ENCODE peak calls at places on chromosome 22, in four cellular contexts. One of them, this sample, is unnamed.

GRCh38 chr22:32839776-32840571 is 38.5 kb downstream of the TIMP3 start:
- DNase-seq in heart left ventricle: peak
- DNase-seq in IMR-90: peak
- DNase-seq in OCI-LY7: no peak
- DNase-seq in this sample: no peak

GRCh38 chr22:33014621-33015020 is 43.6 kb downstream of the SYN3 start:
- DNase-seq in IMR-90: no peak
- DNase-seq in OCI-LY7: no peak
- DNase-seq in heart left ventricle: no peak
- DNase-seq in this sample: no peak

GRCh38 chr22:45997077-45997774 is 20.3 kb upstream of the WNT7B start:
- DNase-seq in heart left ventricle: peak
- DNase-seq in OCI-LY7: peak
- DNase-seq in IMR-90: peak
- DNase-seq in this sample: no peak

GRCh38 chr22:48622891-48623545 is 1204.7 kb downstream of the BRD1 start:
- DNase-seq in OCI-LY7: no peak
- DNase-seq in IMR-90: no peak
- DNase-seq in heart left ventricle: no peak
- DNase-seq in this sample: no peak

GRCh38 chr22:50276143-50276542 is 6.0 kb upstream of the MAPK11 start:
- DNase-seq in OCI-LY7: peak
- DNase-seq in heart left ventricle: peak
- DNase-seq in IMR-90: peak
- DNase-seq in this sample: peak

GRCh38 chr22:33996824-33997223 is 76.5 kb upstream of the LARGE1 start:
- DNase-seq in heart left ventricle: no peak
- DNase-seq in OCI-LY7: no peak
- DNase-seq in IMR-90: no peak
- DNase-seq in this sample: no peak

GRCh38 chr22:49137216-49137840 is 690.3 kb downstream of the BRD1 start:
- DNase-seq in OCI-LY7: no peak
- DNase-seq in heart left ventricle: no peak
- DNase-seq in IMR-90: no peak
- DNase-seq in this sample: peak

GRCh38 chr22:35645646-35646045 is 2.6 kb upstream of the APOL6 start:
- DNase-seq in heart left ventricle: no peak
- DNase-seq in IMR-90: no peak
- DNase-seq in OCI-LY7: no peak
- DNase-seq in this sample: no peak

GRCh38 chr22:48785792-48786678 is 1041.6 kb downstream of the BRD1 start:
- DNase-seq in OCI-LY7: no peak
- DNase-seq in IMR-90: no peak
- DNase-seq in heart left ventricle: no peak
- DNase-seq in this sample: no peak

GRCh38 chr22:31952094-31952401 is 7.7 kb downstream of the YWHAH start:
- DNase-seq in OCI-LY7: no peak
- DNase-seq in IMR-90: no peak
- DNase-seq in heart left ventricle: no peak
- DNase-seq in this sample: no peak

GRCh38 chr22:24944224-24944937 is 2.1 kb downstream of the LHFPL7 start:
- DNase-seq in OCI-LY7: no peak
- DNase-seq in IMR-90: no peak
- DNase-seq in heart left ventricle: no peak
- DNase-seq in this sample: no peak

GRCh38 chr22:46250783-46251125 is 661 bp upstream of the CDPF1 start:
- DNase-seq in heart left ventricle: no peak
- DNase-seq in OCI-LY7: peak
- DNase-seq in IMR-90: no peak
- DNase-seq in this sample: no peak

GRCh38 chr22:24968066-24968561 is 15.6 kb downstream of the KIAA1671 start:
- DNase-seq in OCI-LY7: no peak
- DNase-seq in IMR-90: no peak
- DNase-seq in heart left ventricle: peak
- DNase-seq in this sample: no peak

GRCh38 chr22:30381250-30381649 is 6.0 kb downstream of the RNF215 start:
- DNase-seq in heart left ventricle: no peak
- DNase-seq in IMR-90: no peak
- DNase-seq in OCI-LY7: no peak
- DNase-seq in this sample: no peak

GRCh38 chr22:27727673-27728451 is 73.7 kb downstream of the MN1 start:
- DNase-seq in OCI-LY7: no peak
- DNase-seq in heart left ventricle: no peak
- DNase-seq in IMR-90: no peak
- DNase-seq in this sample: no peak
- TF ChIP-seq CTCF in OCI-LY7: no peak
- TF ChIP-seq CTCF in heart left ventricle: no peak
- TF ChIP-seq CTCF in IMR-90: no peak
- TF ChIP-seq CTCF in this sample: no peak

GRCh38 chr22:17738386-17739128 is 35.7 kb downstream of the BID start:
- DNase-seq in OCI-LY7: no peak
- DNase-seq in IMR-90: no peak
- DNase-seq in heart left ventricle: no peak
- DNase-seq in this sample: no peak

GRCh38 chr22:17729561-17729960 is 44.7 kb downstream of the BID start:
- DNase-seq in IMR-90: no peak
- DNase-seq in OCI-LY7: no peak
- DNase-seq in heart left ventricle: no peak
- DNase-seq in this sample: no peak

GRCh38 chr22:17733484-17733883 is 40.8 kb downstream of the BID start:
- DNase-seq in heart left ventricle: no peak
- DNase-seq in OCI-LY7: no peak
- DNase-seq in IMR-90: peak
- DNase-seq in this sample: no peak

GRCh38 chr22:17732251-17732854 is 41.9 kb downstream of the BID start:
- DNase-seq in IMR-90: no peak
- DNase-seq in OCI-LY7: no peak
- DNase-seq in heart left ventricle: no peak
- DNase-seq in this sample: no peak

DNA sequence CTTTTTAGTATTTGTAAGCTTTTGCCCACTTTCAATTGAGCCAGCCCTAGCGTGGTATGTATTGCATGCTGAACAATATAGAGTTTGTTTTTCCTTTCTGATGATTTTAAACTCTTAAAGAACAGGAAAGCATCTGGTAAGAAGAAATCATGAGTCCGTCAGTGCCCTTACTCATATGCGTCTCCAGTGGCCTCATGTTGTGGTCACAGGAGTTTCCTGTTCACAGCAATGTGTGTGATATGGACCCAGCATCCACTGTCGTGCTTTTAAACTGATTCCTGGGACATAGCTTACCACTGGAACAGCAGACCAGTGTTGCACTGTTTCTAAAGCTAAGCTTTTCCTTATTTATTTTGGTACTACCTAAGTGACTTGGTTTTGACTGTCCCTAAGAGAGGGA is 40.1 kb downstream of the BID start:
- DNase-seq in OCI-LY7: no peak
- DNase-seq in heart left ventricle: no peak
- DNase-seq in IMR-90: peak
- DNase-seq in this sample: no peak
- H3K27ac ChIP-seq in OCI-LY7: no peak
- H3K27ac ChIP-seq in heart left ventricle: no peak
- H3K27ac ChIP-seq in IMR-90: peak
- H3K27ac ChIP-seq in this sample: no peak

DNA sequence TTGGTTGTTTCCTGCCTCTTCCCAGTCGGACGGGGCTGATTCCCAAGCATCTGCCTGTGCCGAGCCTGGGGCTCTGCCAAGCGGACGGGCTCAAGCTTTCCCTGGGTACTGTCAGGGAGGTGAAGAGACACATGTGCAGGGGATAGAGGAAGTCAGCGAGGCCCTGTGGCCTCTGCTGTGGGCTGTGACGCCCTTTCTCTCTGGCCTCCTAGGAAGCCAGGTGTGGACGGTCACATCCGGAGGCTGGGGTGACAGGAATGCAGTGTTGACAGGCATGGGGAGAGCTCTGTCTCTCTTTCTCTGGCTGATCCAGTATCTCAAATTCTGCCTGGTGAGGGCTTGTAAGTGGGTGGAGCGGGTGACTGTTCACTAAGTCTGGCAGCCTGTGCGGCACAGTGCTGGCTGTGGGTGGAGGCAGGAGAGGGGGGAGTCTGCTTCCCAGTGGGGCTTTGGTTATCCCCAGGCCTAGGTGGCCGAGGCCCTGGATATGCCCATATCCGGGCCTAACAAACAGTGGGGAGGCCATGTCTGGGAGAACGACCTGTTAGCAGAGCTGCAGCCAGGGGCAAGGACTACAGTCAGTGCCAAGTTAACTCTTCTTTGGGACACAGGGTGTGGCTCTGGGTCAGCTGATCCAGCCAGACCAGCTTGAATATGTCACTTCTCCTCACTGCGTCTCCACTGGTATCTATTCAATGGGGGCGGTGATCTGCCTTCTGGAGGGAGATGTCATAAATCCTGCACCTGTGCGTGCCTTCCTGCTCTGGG is 2.0 kb downstream of the KCTD17 start:
- DNase-seq in OCI-LY7: no peak
- DNase-seq in IMR-90: no peak
- DNase-seq in heart left ventricle: peak
- DNase-seq in this sample: no peak
- H3K4me3 ChIP-seq in OCI-LY7: no peak
- H3K4me3 ChIP-seq in IMR-90: no peak
- H3K4me3 ChIP-seq in heart left ventricle: no peak
- H3K4me3 ChIP-seq in this sample: no peak

GRCh38 chr22:27885977-27886842 is 32.8 kb downstream of the PITPNB start:
- DNase-seq in OCI-LY7: peak
- DNase-seq in heart left ventricle: no peak
- DNase-seq in IMR-90: peak
- DNase-seq in this sample: no peak

GRCh38 chr22:27892064-27892463 is 27.0 kb downstream of the PITPNB start:
- DNase-seq in OCI-LY7: no peak
- DNase-seq in IMR-90: no peak
- DNase-seq in heart left ventricle: peak
- DNase-seq in this sample: no peak

GRCh38 chr22:27888310-27888709 is 30.7 kb downstream of the PITPNB start:
- DNase-seq in OCI-LY7: no peak
- DNase-seq in IMR-90: no peak
- DNase-seq in heart left ventricle: no peak
- DNase-seq in this sample: no peak

GRCh38 chr22:27883656-27884350 is 35.3 kb downstream of the PITPNB start:
- DNase-seq in OCI-LY7: no peak
- DNase-seq in heart left ventricle: no peak
- DNase-seq in IMR-90: no peak
- DNase-seq in this sample: no peak

DNA sequence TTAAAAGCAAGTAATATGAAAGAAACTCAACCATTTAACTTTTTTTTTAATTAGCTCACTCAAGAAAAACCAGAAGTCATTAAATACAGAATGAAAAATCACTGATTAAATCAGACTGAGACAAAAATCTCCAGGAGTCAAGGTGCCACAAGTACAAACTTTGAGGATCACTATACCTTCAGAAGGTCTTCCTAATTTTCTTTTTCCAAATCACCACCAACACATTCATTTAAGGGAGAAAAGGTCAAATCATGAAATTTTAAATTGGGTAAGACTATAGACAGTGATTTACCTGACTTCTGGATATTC is 32.3 kb downstream of the PITPNB start:
- DNase-seq in heart left ventricle: no peak
- DNase-seq in IMR-90: no peak
- DNase-seq in OCI-LY7: no peak
- DNase-seq in this sample: no peak
- TF ChIP-seq CTCF in heart left ventricle: no peak
- TF ChIP-seq CTCF in IMR-90: no peak
- TF ChIP-seq CTCF in OCI-LY7: peak
- TF ChIP-seq CTCF in this sample: no peak

DNA sequence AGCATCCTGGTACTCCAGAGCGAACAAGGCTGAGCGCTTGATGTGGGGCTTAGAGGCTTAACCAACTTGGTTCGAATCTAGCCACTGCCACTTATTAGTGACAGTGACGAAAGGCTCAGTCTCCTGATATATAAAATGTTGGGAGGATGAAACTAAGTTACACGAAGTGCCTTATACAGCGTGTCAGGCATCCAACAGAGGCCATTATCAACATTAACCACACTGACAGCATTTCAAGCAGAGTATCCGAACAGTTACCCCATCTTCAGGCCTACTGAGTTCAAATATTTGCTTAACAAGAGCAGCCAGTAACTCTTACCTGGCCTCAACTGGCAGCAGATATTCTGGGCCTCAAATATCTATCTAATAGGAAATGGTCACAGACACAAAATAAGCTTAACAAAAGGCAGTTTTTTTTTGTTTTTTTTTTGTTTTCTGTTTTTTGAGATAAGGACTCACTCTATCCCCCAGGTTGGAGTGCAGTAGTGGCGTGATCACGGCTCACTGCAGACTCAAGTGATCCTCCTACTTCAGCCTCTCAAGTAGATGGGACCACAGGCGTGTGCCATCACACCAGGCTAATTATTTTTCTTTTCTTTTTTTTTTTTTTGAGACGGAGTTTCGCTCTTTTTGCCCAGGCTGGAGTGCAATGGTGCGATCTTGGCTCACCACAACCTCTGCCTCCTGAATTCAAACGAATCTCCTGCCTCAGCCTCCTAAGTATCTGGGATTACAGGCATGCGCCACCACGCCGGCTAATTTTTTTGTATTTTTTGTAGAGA is 2.9 kb downstream of the SERPIND1 start:
- DNase-seq in IMR-90: no peak
- DNase-seq in OCI-LY7: no peak
- DNase-seq in heart left ventricle: no peak
- DNase-seq in this sample: no peak
- H3K27ac ChIP-seq in IMR-90: no peak
- H3K27ac ChIP-seq in OCI-LY7: no peak
- H3K27ac ChIP-seq in heart left ventricle: no peak
- H3K27ac ChIP-seq in this sample: no peak

GRCh38 chr22:27792452-27793165 is 8.9 kb downstream of the MN1 start:
- DNase-seq in OCI-LY7: no peak
- DNase-seq in heart left ventricle: no peak
- DNase-seq in IMR-90: no peak
- DNase-seq in this sample: peak

GRCh38 chr22:27794244-27794643 is 7.3 kb downstream of the MN1 start:
- DNase-seq in heart left ventricle: peak
- DNase-seq in OCI-LY7: no peak
- DNase-seq in IMR-90: no peak
- DNase-seq in this sample: no peak

GRCh38 chr22:27788889-27789288 is 12.7 kb downstream of the MN1 start:
- DNase-seq in heart left ventricle: no peak
- DNase-seq in IMR-90: no peak
- DNase-seq in OCI-LY7: no peak
- DNase-seq in this sample: no peak

GRCh38 chr22:27791494-27792241 is 9.9 kb downstream of the MN1 start:
- DNase-seq in heart left ventricle: no peak
- DNase-seq in IMR-90: no peak
- DNase-seq in OCI-LY7: no peak
- DNase-seq in this sample: no peak

GRCh38 chr22:27790396-27791216 is 10.9 kb downstream of the MN1 start:
- DNase-seq in OCI-LY7: no peak
- DNase-seq in IMR-90: no peak
- DNase-seq in heart left ventricle: peak
- DNase-seq in this sample: no peak
- H3K4me3 ChIP-seq in OCI-LY7: no peak
- H3K4me3 ChIP-seq in IMR-90: no peak
- H3K4me3 ChIP-seq in heart left ventricle: no peak
- H3K4me3 ChIP-seq in this sample: peak

This sample was measured in coronary artery.